ENCODE peak calls at places on chromosomes 13 and 19, in eight cellular contexts. One of them, this sample, is unnamed.

GRCh38 chr19:843180-843835 is 2.5 kb downstream of the PRTN3 start:
- DNase-seq in transverse colon: no peak
- DNase-seq in thoracic aorta: no peak
- DNase-seq in body of pancreas: peak
- DNase-seq in heart left ventricle: no peak
- DNase-seq in K562: peak
- DNase-seq in colonic mucosa: no peak
- DNase-seq in thyroid gland: peak
- DNase-seq in this sample: peak

GRCh38 chr19:49427855-49428546 is 2.8 kb downstream of the GFY start:
- DNase-seq in transverse colon: no peak
- DNase-seq in thoracic aorta: no peak
- DNase-seq in body of pancreas: no peak
- DNase-seq in heart left ventricle: no peak
- DNase-seq in K562: peak
- DNase-seq in colonic mucosa: no peak
- DNase-seq in thyroid gland: peak
- DNase-seq in this sample: no peak

GRCh38 chr13:74758188-74758587 is 624.0 kb upstream of the KLF12 start:
- DNase-seq in transverse colon: no peak
- DNase-seq in thoracic aorta: no peak
- DNase-seq in body of pancreas: no peak
- DNase-seq in heart left ventricle: no peak
- DNase-seq in K562: no peak
- DNase-seq in colonic mucosa: no peak
- DNase-seq in thyroid gland: no peak
- DNase-seq in this sample: no peak

GRCh38 chr19:10111405-10111811 is at the start of gene P2RY11:
- DNase-seq in transverse colon: peak
- DNase-seq in thoracic aorta: no peak
- DNase-seq in body of pancreas: peak
- DNase-seq in heart left ventricle: no peak
- DNase-seq in K562: peak
- DNase-seq in colonic mucosa: no peak
- DNase-seq in thyroid gland: no peak
- DNase-seq in this sample: peak

GRCh38 chr13:109778102-109778542 is 8.3 kb downstream of the IRS2 start:
- DNase-seq in transverse colon: peak
- DNase-seq in thoracic aorta: no peak
- DNase-seq in body of pancreas: no peak
- DNase-seq in heart left ventricle: no peak
- DNase-seq in K562: peak
- DNase-seq in colonic mucosa: peak
- DNase-seq in thyroid gland: no peak
- DNase-seq in this sample: no peak

GRCh38 chr19:36079389-36079788 is 24.7 kb downstream of the WDR62 start:
- DNase-seq in transverse colon: no peak
- DNase-seq in thoracic aorta: no peak
- DNase-seq in body of pancreas: no peak
- DNase-seq in heart left ventricle: no peak
- DNase-seq in K562: no peak
- DNase-seq in colonic mucosa: no peak
- DNase-seq in thyroid gland: no peak
- DNase-seq in this sample: no peak

GRCh38 chr13:27005976-27006518 is 165.6 kb downstream of the USP12 start:
- DNase-seq in transverse colon: no peak
- DNase-seq in thoracic aorta: no peak
- DNase-seq in body of pancreas: no peak
- DNase-seq in heart left ventricle: no peak
- DNase-seq in K562: no peak
- DNase-seq in colonic mucosa: no peak
- DNase-seq in thyroid gland: no peak
- DNase-seq in this sample: no peak

GRCh38 chr19:10112037-10112751 is 701 bp downstream of the P2RY11 start:
- DNase-seq in transverse colon: peak
- DNase-seq in thoracic aorta: no peak
- DNase-seq in body of pancreas: no peak
- DNase-seq in heart left ventricle: no peak
- DNase-seq in K562: peak
- DNase-seq in colonic mucosa: no peak
- DNase-seq in thyroid gland: no peak
- DNase-seq in this sample: peak

GRCh38 chr13:42107006-42107405 is 58.6 kb downstream of the DGKH start:
- DNase-seq in transverse colon: no peak
- DNase-seq in thoracic aorta: no peak
- DNase-seq in body of pancreas: no peak
- DNase-seq in heart left ventricle: no peak
- DNase-seq in K562: no peak
- DNase-seq in colonic mucosa: no peak
- DNase-seq in thyroid gland: no peak
- DNase-seq in this sample: no peak

GRCh38 chr13:24039621-24040475 is 120.7 kb upstream of the SPATA13 start:
- DNase-seq in transverse colon: no peak
- DNase-seq in thoracic aorta: no peak
- DNase-seq in body of pancreas: no peak
- DNase-seq in heart left ventricle: no peak
- DNase-seq in K562: no peak
- DNase-seq in colonic mucosa: no peak
- DNase-seq in thyroid gland: no peak
- DNase-seq in this sample: no peak

GRCh38 chr19:13055213-13056051 is 47.2 kb downstream of the LYL1 start:
- DNase-seq in transverse colon: peak
- DNase-seq in thoracic aorta: peak
- DNase-seq in body of pancreas: peak
- DNase-seq in heart left ventricle: peak
- DNase-seq in K562: no peak
- DNase-seq in colonic mucosa: no peak
- DNase-seq in thyroid gland: peak
- DNase-seq in this sample: peak

GRCh38 chr13:107866007-107866665 is 349.2 kb downstream of the LIG4 start:
- DNase-seq in transverse colon: no peak
- DNase-seq in thoracic aorta: no peak
- DNase-seq in body of pancreas: peak
- DNase-seq in heart left ventricle: no peak
- DNase-seq in K562: peak
- DNase-seq in colonic mucosa: no peak
- DNase-seq in thyroid gland: peak
- DNase-seq in this sample: no peak

GRCh38 chr13:59345316-59345715 is 818.4 kb downstream of the DIAPH3 start:
- DNase-seq in transverse colon: peak
- DNase-seq in thoracic aorta: no peak
- DNase-seq in body of pancreas: peak
- DNase-seq in heart left ventricle: peak
- DNase-seq in K562: no peak
- DNase-seq in colonic mucosa: no peak
- DNase-seq in thyroid gland: no peak
- DNase-seq in this sample: peak

GRCh38 chr19:38362076-38362945 is 12.1 kb upstream of the PSMD8 start:
- DNase-seq in transverse colon: peak
- DNase-seq in thoracic aorta: no peak
- DNase-seq in body of pancreas: peak
- DNase-seq in heart left ventricle: peak
- DNase-seq in K562: peak
- DNase-seq in colonic mucosa: peak
- DNase-seq in thyroid gland: peak
- DNase-seq in this sample: peak

GRCh38 chr13:74570834-74571233 is 436.6 kb upstream of the KLF12 start:
- DNase-seq in transverse colon: no peak
- DNase-seq in thoracic aorta: no peak
- DNase-seq in body of pancreas: no peak
- DNase-seq in heart left ventricle: no peak
- DNase-seq in K562: no peak
- DNase-seq in colonic mucosa: no peak
- DNase-seq in thyroid gland: no peak
- DNase-seq in this sample: no peak

GRCh38 chr19:55118401-55118991 is 1.1 kb upstream of the PPP1R12C start:
- DNase-seq in transverse colon: peak
- DNase-seq in thoracic aorta: no peak
- DNase-seq in body of pancreas: peak
- DNase-seq in heart left ventricle: peak
- DNase-seq in K562: peak
- DNase-seq in colonic mucosa: peak
- DNase-seq in thyroid gland: peak
- DNase-seq in this sample: peak

GRCh38 chr13:79194272-79194671 is 211.8 kb downstream of the RBM26 start:
- DNase-seq in transverse colon: peak
- DNase-seq in thoracic aorta: no peak
- DNase-seq in body of pancreas: no peak
- DNase-seq in heart left ventricle: no peak
- DNase-seq in K562: no peak
- DNase-seq in colonic mucosa: no peak
- DNase-seq in thyroid gland: no peak
- DNase-seq in this sample: no peak

GRCh38 chr19:14375055-14375581 is 6.1 kb upstream of the ADGRE5 start:
- DNase-seq in transverse colon: peak
- DNase-seq in thoracic aorta: no peak
- DNase-seq in body of pancreas: peak
- DNase-seq in heart left ventricle: peak
- DNase-seq in K562: no peak
- DNase-seq in colonic mucosa: no peak
- DNase-seq in thyroid gland: no peak
- DNase-seq in this sample: peak

GRCh38 chr19:23263870-23264590 is 13.8 kb upstream of the ZNF724 start:
- DNase-seq in transverse colon: no peak
- DNase-seq in thoracic aorta: no peak
- DNase-seq in body of pancreas: no peak
- DNase-seq in heart left ventricle: no peak
- DNase-seq in K562: no peak
- DNase-seq in colonic mucosa: no peak
- DNase-seq in thyroid gland: no peak
- DNase-seq in this sample: no peak

GRCh38 chr19:1746401-1747284 is 6.7 kb upstream of the ONECUT3 start:
- DNase-seq in transverse colon: no peak
- DNase-seq in thoracic aorta: no peak
- DNase-seq in body of pancreas: no peak
- DNase-seq in heart left ventricle: no peak
- DNase-seq in K562: peak
- DNase-seq in colonic mucosa: no peak
- DNase-seq in thyroid gland: no peak
- DNase-seq in this sample: no peak

GRCh38 chr19:53086949-53087348 is 16.3 kb downstream of the ZNF160 start:
- DNase-seq in transverse colon: no peak
- DNase-seq in thoracic aorta: no peak
- DNase-seq in body of pancreas: peak
- DNase-seq in heart left ventricle: peak
- DNase-seq in K562: no peak
- DNase-seq in colonic mucosa: no peak
- DNase-seq in thyroid gland: peak
- DNase-seq in this sample: peak

GRCh38 chr13:95564091-95564490 is 11.6 kb downstream of the CLDN10 start:
- DNase-seq in transverse colon: no peak
- DNase-seq in thoracic aorta: no peak
- DNase-seq in body of pancreas: no peak
- DNase-seq in heart left ventricle: no peak
- DNase-seq in K562: no peak
- DNase-seq in colonic mucosa: no peak
- DNase-seq in thyroid gland: no peak
- DNase-seq in this sample: no peak
- H3K27ac ChIP-seq in transverse colon: no peak
- H3K27ac ChIP-seq in thoracic aorta: no peak
- H3K27ac ChIP-seq in body of pancreas: no peak
- H3K27ac ChIP-seq in heart left ventricle: no peak
- H3K27ac ChIP-seq in K562: no peak
- H3K27ac ChIP-seq in colonic mucosa: no peak
- H3K27ac ChIP-seq in thyroid gland: no peak
- H3K27ac ChIP-seq in this sample: no peak

DNA sequence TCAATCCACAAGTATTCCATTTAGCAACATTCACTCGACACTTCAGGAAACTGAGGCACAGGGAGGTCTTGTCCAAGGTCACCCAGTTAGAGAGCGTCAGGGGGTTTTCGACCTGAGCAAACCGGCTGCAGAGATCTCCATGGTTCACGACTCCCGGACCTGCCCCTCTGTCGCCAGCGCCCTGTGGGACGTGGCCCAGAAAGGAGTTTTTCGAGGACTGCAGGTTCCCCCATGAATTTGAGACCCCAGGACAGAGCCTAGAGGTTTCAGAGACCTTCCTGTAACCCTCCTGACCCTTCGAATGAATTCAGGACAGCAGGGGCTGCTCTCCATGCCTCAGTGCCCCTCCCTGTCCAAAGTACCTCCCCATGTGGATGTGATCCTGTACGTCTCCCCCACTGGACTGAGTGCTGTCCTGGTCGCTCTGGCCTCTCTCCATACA is 22.6 kb upstream of the SEMA6B start:
- DNase-seq in transverse colon: no peak
- DNase-seq in thoracic aorta: no peak
- DNase-seq in body of pancreas: no peak
- DNase-seq in heart left ventricle: no peak
- DNase-seq in K562: no peak
- DNase-seq in colonic mucosa: no peak
- DNase-seq in thyroid gland: no peak
- DNase-seq in this sample: no peak
- H3K4me3 ChIP-seq in transverse colon: no peak
- H3K4me3 ChIP-seq in thoracic aorta: no peak
- H3K4me3 ChIP-seq in body of pancreas: no peak
- H3K4me3 ChIP-seq in heart left ventricle: no peak
- H3K4me3 ChIP-seq in K562: no peak
- H3K4me3 ChIP-seq in colonic mucosa: no peak
- H3K4me3 ChIP-seq in thyroid gland: no peak
- H3K4me3 ChIP-seq in this sample: no peak

GRCh38 chr13:100517706-100518105 is 70.9 kb downstream of the GGACT start:
- DNase-seq in transverse colon: no peak
- DNase-seq in thoracic aorta: no peak
- DNase-seq in body of pancreas: no peak
- DNase-seq in heart left ventricle: no peak
- DNase-seq in K562: no peak
- DNase-seq in colonic mucosa: no peak
- DNase-seq in thyroid gland: no peak
- DNase-seq in this sample: no peak
- H3K27ac ChIP-seq in transverse colon: peak
- H3K27ac ChIP-seq in thoracic aorta: no peak
- H3K27ac ChIP-seq in body of pancreas: peak
- H3K27ac ChIP-seq in heart left ventricle: no peak
- H3K27ac ChIP-seq in K562: no peak
- H3K27ac ChIP-seq in colonic mucosa: peak
- H3K27ac ChIP-seq in thyroid gland: no peak
- H3K27ac ChIP-seq in this sample: no peak

DNA sequence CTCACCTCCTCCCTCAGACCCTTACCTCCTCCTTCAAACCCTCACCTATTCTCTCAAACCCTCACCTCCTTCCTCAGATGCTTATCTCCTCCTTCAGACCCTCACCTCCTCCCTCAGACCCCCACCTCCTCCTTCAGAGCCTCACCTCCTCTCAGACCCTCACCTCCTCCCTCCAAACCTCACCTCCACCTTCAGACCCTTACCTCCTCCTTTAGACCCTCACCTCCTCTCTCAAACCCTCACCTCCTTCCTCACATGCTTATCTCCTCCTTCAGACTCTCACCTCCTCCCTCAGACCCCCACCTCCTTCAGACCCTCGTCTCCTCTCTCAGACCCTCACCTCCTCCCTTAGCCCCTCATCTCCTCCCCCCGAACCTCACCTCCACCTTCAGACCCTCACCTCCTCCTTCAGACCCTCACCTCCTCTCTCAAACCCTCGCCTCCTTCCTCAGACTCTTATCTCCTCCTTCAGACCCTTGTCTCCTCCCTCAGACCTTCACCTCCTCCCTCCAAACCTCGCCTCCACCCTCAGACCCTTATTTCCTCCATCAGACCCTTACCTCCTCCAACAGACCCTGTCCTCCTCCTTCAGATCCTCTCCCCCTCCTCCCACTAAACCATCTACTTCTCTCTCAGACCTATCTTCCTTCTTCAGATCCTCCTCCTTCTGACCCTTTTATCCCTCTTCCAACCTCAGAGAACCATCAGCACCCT is 2.5 kb upstream of the BCL3 start:
- DNase-seq in transverse colon: no peak
- DNase-seq in thoracic aorta: no peak
- DNase-seq in body of pancreas: no peak
- DNase-seq in heart left ventricle: no peak
- DNase-seq in K562: no peak
- DNase-seq in colonic mucosa: peak
- DNase-seq in thyroid gland: no peak
- DNase-seq in this sample: no peak
- H3K4me3 ChIP-seq in transverse colon: no peak
- H3K4me3 ChIP-seq in thoracic aorta: no peak
- H3K4me3 ChIP-seq in body of pancreas: no peak
- H3K4me3 ChIP-seq in heart left ventricle: no peak
- H3K4me3 ChIP-seq in K562: no peak
- H3K4me3 ChIP-seq in colonic mucosa: no peak
- H3K4me3 ChIP-seq in thyroid gland: no peak
- H3K4me3 ChIP-seq in this sample: no peak

This sample was measured in right cardiac atrium.